ENCODE peak calls at places on chromosomes 5 and 9, in nine cellular contexts. G, H, L, F, B, Z, Q, W and N are unnamed samples.

GRCh38 chr9:32738501-32739172 is 44.7 kb upstream of the TMEM215 start:
- DNase-seq in G (no peak), H (peak; percentile 3), L (no peak), F (no peak), B (no peak), Z (no peak), Q (no peak), W (no peak), N (no peak)

GRCh38 chr9:16515207-16515606 is 355.3 kb downstream of the BNC2 start:
- DNase-seq in G (no peak), H (peak; percentile 20), L (no peak), F (peak; percentile 52), B (no peak), Z (no peak), Q (no peak), W (no peak), N (no peak)

GRCh38 chr9:21558627-21559401 is 76.7 kb upstream of the IFNE start:
- DNase-seq in G (no peak), H (peak; percentile 64), L (no peak), F (no peak), B (no peak), Z (no peak), Q (no peak), W (no peak), N (peak; percentile 63)

GRCh38 chr9:114011313-114011712 is 66.8 kb downstream of the AMBP start:
- DNase-seq in G (no peak), H (no peak), L (no peak), F (no peak), B (peak; percentile 3), Z (no peak), Q (no peak), W (no peak), N (no peak)

GRCh38 chr9:18472915-18473314 is 1.0 kb upstream of the ADAMTSL1 start:
- DNase-seq in G (no peak), H (no peak), L (no peak), F (no peak), B (no peak), Z (no peak), Q (no peak), W (no peak), N (no peak)

GRCh38 chr5:56481147-56481997 is 248.2 kb upstream of the ANKRD55 start:
- DNase-seq in G (no peak), H (peak; percentile 64), L (peak; percentile 22), F (peak; percentile 71), B (no peak), Z (peak; percentile 55), Q (no peak), W (peak; percentile 39), N (peak; percentile 33)

GRCh38 chr5:159582756-159583523 is 252.7 kb upstream of the IL12B start:
- DNase-seq in G (no peak), H (peak; percentile 62), L (no peak), F (no peak), B (no peak), Z (no peak), Q (no peak), W (no peak), N (peak; percentile 95)

GRCh38 chr5:44871401-44871800 is 62.7 kb downstream of the MRPS30 start:
- DNase-seq in G (no peak), H (no peak), L (no peak), F (no peak), B (no peak), Z (no peak), Q (no peak), W (no peak), N (no peak)

GRCh38 chr5:124661317-124662141 is 84.9 kb downstream of the ZNF608 start:
- DNase-seq in G (no peak), H (peak; percentile 89), L (no peak), F (no peak), B (no peak), Z (no peak), Q (no peak), W (no peak), N (peak; percentile 99)

GRCh38 chr5:150410524-150411244 is 2.0 kb downstream of the CD74 start:
- DNase-seq in G (no peak), H (peak; percentile 65), L (peak; percentile 66), F (peak; percentile 85), B (peak; percentile 29), Z (peak; percentile 44), Q (no peak), W (peak; percentile 62), N (peak; percentile 69)

GRCh38 chr5:103849934-103850333 is 287.3 kb upstream of the NUDT12 start:
- DNase-seq in G (no peak), H (peak; percentile 94), L (no peak), F (no peak), B (no peak), Z (no peak), Q (no peak), W (no peak), N (peak; percentile 46)

GRCh38 chr5:56696900-56697299 is 118.4 kb upstream of the MAP3K1 start:
- DNase-seq in G (no peak), H (peak; percentile 40), L (no peak), F (no peak), B (no peak), Z (no peak), Q (no peak), W (no peak), N (no peak)